ENCODE peak calls at places on chromosomes 16 and 17, in ten cellular contexts. S is iPS DF 6.9; I is epithelial cell of prostate; Y is astrocyte of the spinal cord; D is activated naive CD8-positive, alpha-beta T cell treated with anti-CD3 and anti-CD28 coated beads, Interleukin-2, amount 50 U/mL, for 24 hours; G is activated naive CD4-positive, alpha-beta T cell treated with anti-CD3 and anti-CD28 coated beads, Interleukin-2, amount 10 ng/mL, durations not matched to agents 7 days and 5 days; P is left cardiac atrium; J is GM12891; L is effector memory CD4-positive, alpha-beta T cell; K is HEK293T. M is an unnamed sample.

GRCh38 chr17:52170963-52171572 is 12.6 kb upstream of the CA10 start:
- DNase-seq in J (no peak), L (no peak), K (peak; percentile 21), G (no peak), I (no peak), D (no peak), Y (no peak), P (no peak), S (no peak), M (no peak)

GRCh38 chr16:30139895-30140481 is 17.0 kb upstream of the MAPK3 start:
- DNase-seq in I (no peak), K (no peak), Y (no peak), J (no peak), D (no peak), L (no peak), P (no peak), G (no peak), S (no peak), M (no peak)

GRCh38 chr16:69718365-69718764 is 8.0 kb downstream of the NQO1 start:
- DNase-seq in K (no peak), G (no peak), D (no peak), S (no peak), P (no peak), J (no peak), I (no peak), L (no peak), Y (no peak), M (no peak)

GRCh38 chr17:63835167-63835720 is 7.2 kb downstream of the SMARCD2 start:
- DNase-seq in P (no peak), Y (no peak), L (no peak), S (no peak), D (no peak), K (no peak), J (no peak), G (no peak), I (no peak), M (no peak)

GRCh38 chr16:64880994-64881393 is 240.9 kb downstream of the CDH11 start:
- DNase-seq in D (no peak), Y (peak; percentile 76), S (no peak), L (no peak), P (no peak), G (no peak), J (no peak), I (no peak), K (no peak), M (no peak)

GRCh38 chr17:73166731-73167581 is 2.1 kb downstream of the SSTR2 start:
- DNase-seq in P (no peak), K (no peak), I (no peak), D (peak; percentile 25), Y (no peak), J (no peak), L (no peak), G (no peak), S (no peak), M (peak; percentile 30)

GRCh38 chr17:82214012-82214628 is 1.5 kb upstream of the CCDC57 start:
- DNase-seq in J (no peak), I (no peak), Y (no peak), K (no peak), L (no peak), P (no peak), D (no peak), G (no peak), S (no peak), M (no peak)

GRCh38 chr17:79476074-79476473 is 134.8 kb downstream of the RBFOX3 start:
- DNase-seq in I (no peak), Y (no peak), S (no peak), P (no peak), L (no peak), K (no peak), D (no peak), J (no peak), G (no peak), M (no peak)

GRCh38 chr17:71084219-71084618 is 914.9 kb downstream of the KCNJ2 start:
- DNase-seq in D (peak; percentile 3), I (no peak), K (peak; percentile 53), G (no peak), Y (peak; percentile 9), L (no peak), P (peak; percentile 17), J (no peak), S (peak; percentile 52), M (no peak)

GRCh38 chr17:39219647-39220154 is 6.0 kb downstream of the STAC2 start:
- DNase-seq in D (no peak), Y (no peak), P (no peak), G (no peak), K (no peak), J (no peak), I (no peak), S (no peak), L (no peak), M (no peak)

GRCh38 chr16:69225136-69225535 is 38.2 kb downstream of the SNTB2 start:
- DNase-seq in P (no peak), K (no peak), S (no peak), Y (no peak), L (no peak), I (no peak), J (no peak), G (no peak), D (no peak), M (no peak)

GRCh38 chr17:55601874-55602364 is 90.7 kb upstream of the SMIM36 start:
- DNase-seq in P (no peak), L (no peak), D (no peak), Y (peak; percentile 71), S (peak; percentile 64), G (peak; percentile 33), I (no peak), K (peak; percentile 24), J (no peak), M (peak; percentile 46)

GRCh38 chr17:33469411-33469810 is 176.3 kb upstream of the ASIC2 start:
- DNase-seq in D (no peak), J (no peak), Y (no peak), K (no peak), L (no peak), I (no peak), G (no peak), P (no peak), S (no peak), M (no peak)

GRCh38 chr16:68992521-68992920 is 112.9 kb upstream of the HAS3 start:
- DNase-seq in J (no peak), P (no peak), K (no peak), S (no peak), Y (peak; percentile 76), G (no peak), D (no peak), L (no peak), I (no peak), M (no peak)

GRCh38 chr16:81148277-81148676 is 52.1 kb upstream of the GCSH start:
- DNase-seq in L (no peak), D (no peak), Y (no peak), G (no peak), I (no peak), P (no peak), S (no peak), K (no peak), J (no peak), M (no peak)

GRCh38 chr16:84925092-84925772 is 86.1 kb downstream of the ZDHHC7 start:
- DNase-seq in S (peak; percentile 55), K (peak; percentile 77), I (no peak), G (peak; percentile 81), D (peak; percentile 80), Y (no peak), P (peak; percentile 66), L (peak; percentile 39), J (peak; percentile 69), M (peak; percentile 77)

GRCh38 chr17:63698381-63698885 is 1.5 kb downstream of the LIMD2 start:
- DNase-seq in G (peak; percentile 48), K (no peak), S (no peak), J (no peak), P (peak; percentile 32), D (peak; percentile 48), Y (no peak), I (no peak), L (no peak), M (no peak)

GRCh38 chr16:89738538-89739317 is 17.4 kb downstream of the ZNF276 start:
- DNase-seq in S (no peak), J (no peak), D (no peak), K (no peak), Y (no peak), P (no peak), G (no peak), L (no peak), I (no peak), M (no peak)

GRCh38 chr17:50541402-50541915 is 5.5 kb upstream of the SPATA20 start:
- DNase-seq in I (no peak), D (no peak), S (no peak), K (no peak), G (no peak), J (no peak), P (no peak), Y (no peak), L (no peak), M (no peak)

GRCh38 chr17:37373530-37374159 is 2.1 kb upstream of the C17orf78 start:
- DNase-seq in J (no peak), D (peak; percentile 60), L (peak; percentile 23), I (no peak), S (peak; percentile 82), G (peak; percentile 82), K (peak; percentile 67), P (no peak), Y (peak; percentile 86), M (peak; percentile 83)